ENCODE peak calls at places on chromosomes 3 and 15, in ten cellular contexts. C, L, H, M, D, F, Q, N, T and X are unnamed samples.

GRCh38 chr15:85545185-85545584 is 164.8 kb downstream of the AKAP13 start:
- DNase-seq in N (no peak), Q (no peak), C (no peak), H (no peak), L (no peak), F (no peak), D (peak; percentile 36), T (no peak), M (no peak), X (no peak)

GRCh38 chr3:38005076-38006020 is 14.8 kb downstream of the VILL start:
- DNase-seq in D (no peak), H (no peak), C (peak; percentile 40), T (peak; percentile 85), M (no peak), L (peak; percentile 62), Q (peak; percentile 72), N (peak; percentile 68), F (no peak), X (no peak)

GRCh38 chr3:71651625-71652024 is 68.1 kb upstream of the FOXP1 start:
- DNase-seq in D (no peak), T (no peak), Q (no peak), H (no peak), M (no peak), C (no peak), N (no peak), F (no peak), L (no peak), X (no peak)

GRCh38 chr3:137760341-137761098 is 3.6 kb upstream of the SOX14 start:
- DNase-seq in C (no peak), M (no peak), L (no peak), H (no peak), D (no peak), F (no peak), Q (no peak), N (no peak), T (no peak), X (no peak)

GRCh38 chr3:59559721-59560514 is 510.1 kb upstream of the CFAP20DC start:
- DNase-seq in Q (no peak), T (no peak), N (no peak), C (no peak), D (no peak), M (peak; percentile 63), L (no peak), F (peak; percentile 68), H (no peak), X (no peak)

GRCh38 chr3:172987268-172987667 is 153.8 kb downstream of the SPATA16 start:
- DNase-seq in M (no peak), C (peak; percentile 37), D (no peak), F (no peak), H (no peak), Q (peak; percentile 44), T (no peak), L (no peak), N (no peak), X (no peak)

GRCh38 chr15:78620021-78620838 is 566 bp downstream of the CHRNA3 start:
- DNase-seq in T (no peak), M (no peak), H (peak; percentile 57), Q (no peak), F (no peak), N (no peak), D (no peak), C (no peak), L (peak; percentile 58), X (peak; percentile 37)

GRCh38 chr15:32704343-32705076 is 13.3 kb upstream of the GREM1 start:
- DNase-seq in L (no peak), D (no peak), C (no peak), F (no peak), N (no peak), H (no peak), Q (no peak), T (no peak), M (peak; percentile 84), X (no peak)

GRCh38 chr3:166274342-166274741 is 437.1 kb upstream of the BCHE start:
- DNase-seq in T (no peak), C (no peak), N (no peak), F (no peak), L (no peak), M (no peak), H (no peak), Q (no peak), D (no peak), X (no peak)

GRCh38 chr3:10983219-10983916 is 9.2 kb upstream of the SLC6A1 start:
- DNase-seq in F (peak; percentile 7), N (peak; percentile 29), C (peak; percentile 79), H (no peak), L (no peak), Q (peak; percentile 56), T (no peak), D (no peak), M (peak; percentile 16), X (no peak)

GRCh38 chr3:44125882-44126281 is 115.8 kb upstream of the TOPAZ1 start:
- DNase-seq in D (no peak), H (no peak), F (no peak), C (no peak), N (no peak), L (no peak), M (peak; percentile 40), T (no peak), Q (no peak), X (no peak)

GRCh38 chr3:4656059-4656458 is 162.9 kb downstream of the ITPR1 start:
- DNase-seq in L (peak; percentile 67), F (peak; percentile 15), Q (peak; percentile 72), C (peak; percentile 67), D (peak; percentile 68), M (peak; percentile 68), H (peak; percentile 23), T (peak; percentile 69), N (peak; percentile 43), X (peak; percentile 10)

GRCh38 chr15:59595434-59595915 is 16.1 kb upstream of the GCNT3 start:
- DNase-seq in L (no peak), Q (peak; percentile 74), C (no peak), N (peak; percentile 66), H (no peak), F (no peak), M (no peak), T (no peak), D (no peak), X (no peak)

GRCh38 chr3:167437428-167438139 is 36.3 kb downstream of the SERPINI2 start:
- DNase-seq in H (no peak), D (peak; percentile 21), M (no peak), C (no peak), T (no peak), Q (no peak), N (no peak), F (no peak), L (no peak), X (no peak)

GRCh38 chr3:190825389-190826016 is 37.0 kb downstream of the GMNC start:
- DNase-seq in F (no peak), T (no peak), Q (no peak), C (no peak), L (no peak), M (peak; percentile 20), D (no peak), N (no peak), H (no peak), X (no peak)

GRCh38 chr3:64681827-64682226 is 6.0 kb downstream of the ADAMTS9 start:
- DNase-seq in C (no peak), Q (no peak), N (no peak), M (no peak), L (no peak), T (no peak), H (no peak), F (no peak), D (no peak), X (no peak)

GRCh38 chr3:192795021-192795420 is 67.7 kb upstream of the FGF12 start:
- DNase-seq in M (no peak), T (no peak), D (no peak), Q (no peak), C (no peak), N (no peak), H (no peak), L (no peak), F (no peak), X (no peak)

GRCh38 chr3:156818890-156819289 is 7.3 kb upstream of the LEKR1 start:
- DNase-seq in T (no peak), Q (peak; percentile 66), F (no peak), N (no peak), H (no peak), D (no peak), L (no peak), C (no peak), M (peak; percentile 66), X (no peak)

GRCh38 chr3:126166009-126166408 is 14.4 kb downstream of the ALDH1L1 start:
- DNase-seq in D (no peak), N (peak; percentile 41), M (no peak), L (no peak), C (no peak), F (no peak), Q (peak; percentile 71), H (no peak), T (no peak), X (no peak)

GRCh38 chr15:75455982-75456531 is 4.6 kb upstream of the SIN3A start:
- DNase-seq in L (peak; percentile 79), C (no peak), T (no peak), N (peak; percentile 73), F (peak; percentile 74), M (peak; percentile 47), H (peak; percentile 41), Q (peak; percentile 49), D (peak; percentile 68), X (no peak)

GRCh38 chr3:120177907-120178306 is 83.7 kb upstream of the GSK3B start:
- DNase-seq in T (no peak), Q (no peak), L (no peak), D (peak; percentile 64), F (no peak), M (peak; percentile 24), C (no peak), N (no peak), H (no peak), X (no peak)

GRCh38 chr3:14440531-14441239 is 38.3 kb downstream of the SLC6A6 start:
- DNase-seq in M (peak; percentile 39), Q (peak; percentile 52), N (no peak), L (no peak), F (no peak), C (no peak), D (no peak), T (no peak), H (peak; percentile 25), X (peak; percentile 60)

GRCh38 chr3:46097691-46098241 is 70.5 kb upstream of the XCR1 start:
- DNase-seq in T (no peak), L (no peak), F (peak; percentile 72), D (peak; percentile 72), C (no peak), Q (no peak), M (no peak), N (no peak), H (no peak), X (no peak)